ENCODE peak calls at places on chromosomes 12 and 14, in four cellular contexts. M is GM12878, I is HepG2, Q is K562. L is an unnamed sample.

GRCh38 chr12:31832740-31833540 is 104.1 kb upstream of the AMN1 start:
- DNase-seq in I (no peak), M (peak), Q (peak), L (no peak)

GRCh38 chr12:124774462-124775167 is 89.0 kb downstream of the SCARB1 start:
- DNase-seq in Q (no peak), M (peak), I (no peak), L (no peak)

GRCh38 chr14:102554835-102555819 is 37.3 kb upstream of the RCOR1 start:
- DNase-seq in M (no peak), Q (no peak), I (no peak), L (peak)

GRCh38 chr14:72024043-72024407 is 91.8 kb downstream of the RGS6 start:
- DNase-seq in I (peak), M (peak), Q (peak), L (peak)

GRCh38 chr14:50955373-50956043 is 11.2 kb upstream of the PYGL start:
- DNase-seq in M (no peak), I (peak), Q (peak), L (peak)

GRCh38 chr14:36059531-36059930 is 117.0 kb downstream of the PTCSC3 start:
- DNase-seq in I (no peak), Q (no peak), M (no peak), L (no peak)

GRCh38 chr12:6363330-6364036 is 11.9 kb downstream of the SCNN1A start:
- DNase-seq in Q (peak), I (peak), M (no peak), L (peak)

GRCh38 chr14:76919811-76920571 is 93.8 kb downstream of the LRRC74A start:
- DNase-seq in Q (no peak), I (peak), M (no peak), L (no peak)

GRCh38 chr12:26555139-26555538 is 277.9 kb downstream of the ITPR2 start:
- DNase-seq in M (no peak), I (no peak), Q (no peak), L (no peak)

GRCh38 chr12:131002271-131002670 is 48.6 kb downstream of the ADGRD1 start:
- DNase-seq in I (no peak), Q (no peak), M (peak), L (no peak)

GRCh38 chr14:61479746-61480502 is 158.5 kb downstream of the PRKCH start:
- DNase-seq in Q (no peak), M (no peak), I (no peak), L (no peak)

GRCh38 chr12:19898009-19898408 is 458.7 kb downstream of the AEBP2 start:
- DNase-seq in I (no peak), Q (no peak), M (no peak), L (no peak)

GRCh38 chr12:130981156-130981789 is 27.6 kb downstream of the ADGRD1 start:
- DNase-seq in I (no peak), M (no peak), Q (no peak), L (no peak)

GRCh38 chr14:23061995-23062394 is 4.7 kb upstream of the CDH24 start:
- DNase-seq in M (no peak), I (peak), Q (no peak), L (no peak)

GRCh38 chr12:52415870-52416750 is 10.0 kb upstream of the KRT82 start:
- DNase-seq in I (no peak), M (no peak), Q (no peak), L (no peak)

GRCh38 chr12:78186670-78187069 is 356.0 kb downstream of the NAV3 start:
- DNase-seq in I (no peak), Q (no peak), M (no peak), L (no peak)

GRCh38 chr14:32364941-32365340 is 35.8 kb downstream of the AKAP6 start:
- DNase-seq in I (no peak), Q (no peak), M (no peak), L (no peak)

GRCh38 chr12:99287136-99287535 is 360.4 kb upstream of the GARIN6 start:
- DNase-seq in I (no peak), M (no peak), Q (no peak), L (no peak)

GRCh38 chr14:103882503-103883262 is 35.3 kb upstream of the PPP1R13B start:
- DNase-seq in M (no peak), I (no peak), Q (no peak), L (no peak)

GRCh38 chr12:124913474-124914391 is 717 bp downstream of the UBC start:
- DNase-seq in M (no peak), Q (peak), I (peak), L (peak)

GRCh38 chr12:75571651-75572050 is 60.2 kb upstream of the KRR1 start:
- DNase-seq in I (no peak), Q (no peak), M (no peak), L (no peak)

GRCh38 chr12:3222306-3222705 is 145.1 kb downstream of the TSPAN9 start:
- DNase-seq in I (no peak), Q (no peak), M (no peak), L (no peak)

GRCh38 chr12:3224530-3224903 is 147.3 kb downstream of the TSPAN9 start:
- DNase-seq in Q (no peak), M (no peak), I (no peak), L (no peak)

GRCh38 chr12:3223601-3224529 is 146.7 kb downstream of the TSPAN9 start:
- DNase-seq in M (no peak), Q (no peak), I (no peak), L (no peak)

GRCh38 chr12:3220382-3221321 is 143.5 kb downstream of the TSPAN9 start:
- DNase-seq in Q (no peak), I (no peak), M (no peak), L (no peak)

GRCh38 chr12:3222935-3223334 is 145.8 kb downstream of the TSPAN9 start:
- DNase-seq in Q (no peak), I (no peak), M (no peak), L (no peak)
- TF ChIP-seq TCF7 in Q (no peak), I (no peak), M (no peak), L (no peak)

DNA sequence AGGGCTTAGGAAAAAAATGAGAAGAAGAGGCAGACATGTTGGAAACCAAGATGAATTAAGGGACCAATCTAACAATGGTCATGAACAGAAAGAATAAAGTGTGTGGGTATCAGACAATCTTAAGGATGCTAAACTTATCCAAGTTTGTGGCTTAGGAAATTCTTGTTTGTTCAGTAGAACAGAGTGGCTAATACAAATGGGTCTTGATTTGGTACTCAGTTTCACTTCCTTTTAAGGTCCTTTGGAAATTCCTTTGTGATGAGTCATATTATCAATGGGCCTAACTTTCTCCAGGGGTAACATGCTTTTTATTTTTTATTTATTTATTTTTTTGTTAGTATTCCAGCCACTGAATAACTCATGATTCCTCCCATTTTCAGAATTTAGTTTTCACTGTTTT is 1154.7 kb upstream of the FLRT2 start:
- DNase-seq in I (no peak), M (no peak), Q (no peak), L (no peak)
- TF ChIP-seq TCF7 in I (no peak), M (no peak), Q (no peak), L (no peak)

DNA sequence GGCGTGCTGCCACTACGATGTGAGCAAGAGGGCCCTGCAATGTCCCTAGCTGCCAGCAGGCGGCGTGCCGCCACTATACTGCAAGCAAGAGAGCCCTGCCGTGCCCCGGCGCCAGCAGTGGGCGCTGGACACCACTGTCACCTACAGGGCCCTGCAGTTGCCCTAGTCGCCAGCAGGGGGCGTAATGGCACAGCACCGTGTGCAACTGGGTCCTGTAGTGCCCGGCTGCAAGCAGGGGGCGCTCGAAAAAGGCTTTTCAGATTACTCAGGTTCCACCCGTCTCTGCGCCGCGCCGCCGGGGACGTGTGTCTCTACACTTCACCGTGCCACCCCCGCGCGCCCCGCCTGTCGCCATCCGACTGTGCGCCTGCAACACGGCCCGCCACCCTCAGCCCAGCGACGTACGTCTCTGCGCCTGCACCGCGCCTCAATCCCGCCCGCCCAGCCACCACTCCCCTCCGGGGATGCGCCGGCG is 1356.9 kb downstream of the TMEM121 start:
- DNase-seq in M (no peak), Q (no peak), I (peak), L (no peak)
- TF ChIP-seq TCF7 in M (no peak), Q (no peak), I (no peak), L (no peak)

GRCh38 chr14:58663494-58664111 is 25.8 kb downstream of the DACT1 start:
- DNase-seq in Q (no peak), M (no peak), I (no peak), L (no peak)
- TF ChIP-seq TCF7 in Q (no peak), M (no peak), I (no peak), L (no peak)

DNA sequence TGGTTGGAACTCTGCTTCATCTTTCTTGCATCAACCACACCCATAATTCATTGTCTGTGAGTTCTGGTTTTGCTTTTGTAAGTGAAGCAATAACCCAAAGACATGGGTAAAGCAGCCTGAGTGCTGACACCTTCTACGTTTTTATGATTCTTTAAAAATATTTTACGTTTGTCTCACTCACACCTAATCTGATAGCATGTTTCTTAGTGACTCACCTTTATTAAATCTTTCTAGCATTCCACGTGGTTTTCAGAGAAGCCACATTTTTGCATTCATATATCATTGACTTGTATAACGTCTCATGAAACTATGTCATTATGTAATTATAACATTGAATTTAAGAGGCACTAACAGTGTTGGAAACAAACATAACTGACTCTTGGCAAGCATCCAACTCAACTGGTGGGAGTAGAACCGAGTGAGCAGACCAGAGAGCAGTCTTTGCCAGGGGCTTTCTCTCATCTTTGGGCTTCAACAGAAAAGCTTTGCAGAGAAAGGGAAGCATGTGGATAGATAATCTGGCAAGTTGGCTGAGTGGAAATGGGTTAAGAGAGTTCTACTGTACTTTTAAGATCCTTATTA is 118.8 kb downstream of the TPH2 start:
- DNase-seq in Q (no peak), M (no peak), I (no peak), L (no peak)
- TF ChIP-seq TCF7 in Q (no peak), M (no peak), I (no peak), L (no peak)